ENCODE peak calls at places on chromosomes 2 and 18, in eight cellular contexts. X is cardiac fibroblast, I is HFF-Myc, U is Calu3, M is left ventricle myocardium inferior, L is A549, O is upper lobe of right lung, B is choroid plexus epithelial cell. T is an unnamed sample.

GRCh38 chr2:15694589-15694986 is 102.9 kb downstream of the DDX1 start:
- DNase-seq in I (no peak), L (no peak), U (no peak), B (no peak), O (no peak), M (no peak), X (no peak), T (no peak)

GRCh38 chr2:133837441-133838090 is 269.3 kb upstream of the NCKAP5 start:
- DNase-seq in B (no peak), O (no peak), X (no peak), I (no peak), U (no peak), L (no peak), M (no peak), T (peak; percentile 3)

GRCh38 chr2:193303464-193303863 is 1108.7 kb upstream of the TMEFF2 start:
- DNase-seq in I (no peak), O (no peak), M (no peak), B (no peak), X (no peak), L (no peak), U (no peak), T (no peak)

GRCh38 chr18:40019797-40020392 is 1935.1 kb upstream of the PIK3C3 start:
- DNase-seq in U (no peak), O (no peak), X (peak; percentile 4), M (no peak), L (no peak), I (no peak), B (peak; percentile 45), T (no peak)

GRCh38 chr2:7278984-7279383 is 361.8 kb downstream of the RNF144A start:
- DNase-seq in X (no peak), M (no peak), L (no peak), U (no peak), I (no peak), O (no peak), B (no peak), T (no peak)

GRCh38 chr2:9803023-9803805 is 40.1 kb upstream of the TAF1B start:
- DNase-seq in U (peak; percentile 28), O (no peak), I (no peak), M (no peak), X (no peak), L (no peak), B (no peak), T (no peak)

GRCh38 chr2:208820289-208820688 is 413.7 kb downstream of the PTH2R start:
- DNase-seq in U (no peak), L (peak; percentile 12), M (no peak), I (no peak), O (no peak), X (no peak), B (peak; percentile 0), T (no peak)

GRCh38 chr2:25699206-25699605 is 25.8 kb upstream of the DTNB start:
- DNase-seq in U (no peak), B (no peak), M (no peak), L (no peak), X (no peak), O (peak; percentile 39), I (no peak), T (no peak)

GRCh38 chr2:206728277-206729199 is 10.3 kb upstream of the DYTN start:
- DNase-seq in X (peak; percentile 5), B (peak; percentile 14), U (peak; percentile 3), M (no peak), O (no peak), L (peak; percentile 39), I (no peak), T (no peak)

GRCh38 chr2:41856946-41857345 is 190.9 kb upstream of the PKDCC start:
- DNase-seq in U (no peak), O (no peak), I (no peak), X (no peak), M (no peak), B (no peak), L (no peak), T (no peak)

GRCh38 chr18:24734058-24734457 is 273.6 kb downstream of the HRH4 start:
- DNase-seq in L (peak; percentile 17), M (no peak), X (no peak), I (no peak), B (peak; percentile 2), U (peak; percentile 19), O (no peak), T (no peak)

GRCh38 chr2:64914247-64914646 is 75.0 kb upstream of the SLC1A4 start:
- DNase-seq in L (no peak), M (no peak), B (no peak), X (no peak), I (no peak), O (no peak), U (no peak), T (no peak)

GRCh38 chr2:72694715-72695496 is 130.9 kb downstream of the EXOC6B start:
- DNase-seq in O (no peak), B (peak; percentile 88), X (peak; percentile 93), M (peak; percentile 72), I (peak; percentile 72), L (peak; percentile 50), U (peak; percentile 29), T (peak; percentile 50)

GRCh38 chr2:64626963-64627760 is 26.6 kb downstream of the SERTAD2 start:
- DNase-seq in U (no peak), X (no peak), B (no peak), M (no peak), I (no peak), L (no peak), O (no peak), T (no peak)

GRCh38 chr2:170525566-170525900 is 189.6 kb upstream of the SP5 start:
- DNase-seq in I (peak; percentile 85), X (peak; percentile 94), U (peak; percentile 65), L (peak; percentile 60), B (peak; percentile 99), M (peak; percentile 60), O (peak; percentile 63), T (peak; percentile 80)

GRCh38 chr2:55120634-55121359 is 70.5 kb upstream of the RTN4 start:
- DNase-seq in X (peak; percentile 80), I (no peak), M (peak; percentile 64), U (no peak), O (peak; percentile 74), B (peak; percentile 65), L (no peak), T (peak; percentile 33)

GRCh38 chr18:33210575-33211189 is 229.8 kb downstream of the CCDC178 start:
- DNase-seq in M (no peak), I (no peak), X (peak; percentile 43), B (peak; percentile 69), U (peak; percentile 13), L (peak; percentile 24), O (no peak), T (peak; percentile 19)

GRCh38 chr2:2569836-2570235 is 238.8 kb upstream of the MYT1L start:
- DNase-seq in I (no peak), L (no peak), O (no peak), M (no peak), X (no peak), B (no peak), U (no peak), T (no peak)

GRCh38 chr2:46776687-46777327 is 138.8 kb downstream of the MCFD2 start:
- DNase-seq in U (peak; percentile 71), L (peak; percentile 73), B (peak; percentile 88), I (no peak), O (no peak), M (peak; percentile 36), X (peak; percentile 81), T (peak; percentile 56)

GRCh38 chr2:159713691-159714585 is 1.6 kb downstream of the MARCHF7 start:
- DNase-seq in X (peak; percentile 51), B (peak; percentile 66), L (no peak), M (no peak), I (no peak), O (no peak), U (no peak), T (peak; percentile 70)
- TF ChIP-seq CTCF in X (no peak), B (peak; percentile 28), L (no peak), M (no peak), I (no peak), O (no peak), U (no peak), T (peak; percentile 17)

DNA sequence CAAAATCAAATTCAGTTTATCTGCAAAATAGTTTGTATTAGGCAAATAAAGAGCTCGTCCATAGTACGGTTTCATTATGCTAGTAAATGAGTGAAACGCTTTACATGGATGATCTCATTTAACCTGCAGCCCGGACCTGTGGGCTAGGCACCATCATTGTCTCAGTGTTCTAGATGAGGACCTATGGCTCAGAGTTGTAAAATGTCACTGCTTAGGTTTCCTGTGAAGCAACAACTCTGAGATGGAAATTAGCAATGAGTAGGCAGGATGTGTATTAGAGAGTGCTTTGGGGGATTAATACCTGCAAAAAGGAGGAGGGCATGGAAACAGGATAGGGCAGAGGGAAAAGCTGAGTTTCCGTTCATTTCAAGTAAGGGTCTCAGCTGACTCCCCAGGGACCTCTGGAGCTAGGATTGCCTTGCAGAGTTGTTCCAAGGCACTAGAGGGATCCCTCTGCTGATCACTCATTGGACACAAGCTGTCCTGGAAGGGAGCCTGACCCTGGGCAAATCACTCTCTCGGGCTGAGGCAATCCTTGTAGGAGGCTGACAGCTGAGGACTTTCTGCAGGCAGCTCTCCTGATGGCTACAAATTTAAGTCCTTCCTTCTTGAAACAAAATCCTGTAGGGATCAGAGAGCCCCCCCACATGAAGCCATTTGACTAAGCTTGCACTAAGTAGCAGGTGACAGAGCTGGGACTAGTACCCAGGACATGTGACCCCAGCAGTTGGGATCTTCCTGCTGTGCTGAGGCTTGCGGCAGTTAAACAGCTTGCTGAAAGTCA is 58.8 kb upstream of the SIX2 start:
- DNase-seq in I (no peak), X (peak; percentile 76), B (peak; percentile 57), U (no peak), O (no peak), M (no peak), L (no peak), T (no peak)
- TF ChIP-seq CTCF in I (no peak), X (peak; percentile 10), B (peak; percentile 37), U (no peak), O (no peak), M (peak; percentile 14), L (no peak), T (no peak)

GRCh38 chr18:58168986-58169385 is 125.0 kb downstream of the NEDD4L start:
- DNase-seq in X (no peak), M (no peak), B (no peak), U (no peak), O (no peak), L (no peak), I (no peak), T (no peak)
- TF ChIP-seq CTCF in X (no peak), M (no peak), B (no peak), U (no peak), O (no peak), L (no peak), I (no peak), T (no peak)

GRCh38 chr2:216279011-216279410 is 93.3 kb downstream of the MARCHF4 start:
- DNase-seq in B (no peak), M (no peak), O (no peak), X (peak; percentile 43), L (no peak), I (no peak), U (no peak), T (no peak)

GRCh38 chr2:216275890-216276289 is 96.4 kb downstream of the MARCHF4 start:
- DNase-seq in B (no peak), X (no peak), I (no peak), O (no peak), U (no peak), M (no peak), L (no peak), T (no peak)

GRCh38 chr2:216279459-216279858 is 92.8 kb downstream of the MARCHF4 start:
- DNase-seq in O (no peak), X (peak; percentile 80), M (peak; percentile 20), I (no peak), B (peak; percentile 31), U (no peak), L (no peak), T (no peak)

GRCh38 chr2:216274194-216274593 is 98.1 kb downstream of the MARCHF4 start:
- DNase-seq in B (peak; percentile 15), M (no peak), X (no peak), I (no peak), L (no peak), U (no peak), O (no peak), T (peak; percentile 6)
- TF ChIP-seq CTCF in B (peak; percentile 7), M (no peak), X (no peak), I (no peak), L (no peak), U (no peak), O (no peak), T (peak; percentile 23)